ENCODE peak calls at places on chromosomes 13 and 19, in four cellular contexts. Y is astrocyte, O is HFFc6, E is RWPE1. P is an unnamed sample.

GRCh38 chr19:32976223-32976805 is 4.3 kb downstream of the FAAP24 start:
- DNase-seq in Y (peak), O (peak), E (peak), P (peak)

GRCh38 chr19:31332096-31332495 is 17.1 kb downstream of the TSHZ3 start:
- DNase-seq in Y (peak), O (no peak), E (no peak), P (no peak)

GRCh38 chr19:57850553-57851017 is 926 bp downstream of the ZNF587 start:
- DNase-seq in Y (peak), O (peak), E (peak), P (peak)

GRCh38 chr19:47433121-47433520 is 13.8 kb upstream of the MEIS3 start:
- DNase-seq in Y (no peak), O (peak), E (no peak), P (no peak)

GRCh38 chr19:19900124-19900523 is 622 bp upstream of the ZNF93 start:
- DNase-seq in Y (peak), O (peak), E (no peak), P (no peak)

GRCh38 chr13:34349091-34349722 is 531.3 kb downstream of the RFC3 start:
- DNase-seq in Y (peak), O (peak), E (peak), P (peak)

GRCh38 chr13:60267498-60268202 is 103.9 kb upstream of the DIAPH3 start:
- DNase-seq in Y (peak), O (no peak), E (no peak), P (peak)

GRCh38 chr19:52170863-52171320 is 529 bp downstream of the ZNF836 start:
- DNase-seq in Y (no peak), O (no peak), E (peak), P (peak)

GRCh38 chr19:54208784-54209057 is 8.1 kb downstream of the RPS9 start:
- DNase-seq in Y (no peak), O (no peak), E (no peak), P (peak)

GRCh38 chr13:112883241-112883945 is 85.6 kb upstream of the MCF2L start:
- DNase-seq in Y (no peak), O (no peak), E (no peak), P (no peak)

GRCh38 chr13:94464771-94465170 is 14.7 kb downstream of the DCT start:
- DNase-seq in Y (no peak), O (no peak), E (no peak), P (no peak)

GRCh38 chr13:79767126-79767525 is 286.2 kb downstream of the NDFIP2 start:
- DNase-seq in Y (peak), O (no peak), E (no peak), P (no peak)

GRCh38 chr13:94674609-94675348 is 37.6 kb downstream of the SOX21 start:
- DNase-seq in Y (peak), O (peak), E (peak), P (peak)

GRCh38 chr19:21358768-21359451 is at the start of gene ZNF738:
- DNase-seq in Y (peak), O (peak), E (peak), P (peak)

GRCh38 chr13:93882086-93882651 is 597.3 kb downstream of the DCT start:
- DNase-seq in Y (peak), O (peak), E (no peak), P (peak)

GRCh38 chr13:51814825-51815650 is 11.1 kb upstream of the DHRS12 start:
- DNase-seq in Y (no peak), O (peak), E (peak), P (peak)

GRCh38 chr13:108915634-108916497 is 286.5 kb downstream of the MYO16 start:
- DNase-seq in Y (peak), O (peak), E (peak), P (peak)

GRCh38 chr19:55465460-55466245 is 1.1 kb upstream of the C19orf85 start:
- DNase-seq in Y (no peak), O (no peak), E (no peak), P (no peak)

GRCh38 chr19:2484178-2484937 is 8.4 kb downstream of the GADD45B start:
- DNase-seq in Y (no peak), O (no peak), E (no peak), P (peak)

GRCh38 chr13:23657056-23657455 is 86.8 kb downstream of the TNFRSF19 start:
- DNase-seq in Y (peak), O (no peak), E (no peak), P (no peak)

GRCh38 chr19:55831846-55832245 is at the start of gene NLRP11:
- DNase-seq in Y (no peak), O (no peak), E (no peak), P (no peak)

GRCh38 chr13:23715092-23715761 is 145.0 kb downstream of the TNFRSF19 start:
- DNase-seq in Y (no peak), O (no peak), E (no peak), P (no peak)

GRCh38 chr19:30236006-30236405 is 136.2 kb upstream of the ZNF536 start:
- DNase-seq in Y (no peak), O (no peak), E (no peak), P (no peak)

GRCh38 chr19:17872251-17873001 is 681 bp downstream of the SLC5A5 start:
- DNase-seq in Y (no peak), O (no peak), E (no peak), P (no peak)

GRCh38 chr13:87676254-87677042 is 5.3 kb downstream of the SLITRK5 start:
- DNase-seq in Y (no peak), O (no peak), E (no peak), P (no peak)

GRCh38 chr13:91369432-91369831 is 21.9 kb downstream of the MIR17HG start:
- DNase-seq in Y (peak), O (no peak), E (no peak), P (no peak)

GRCh38 chr13:28401303-28402056 is 93.4 kb downstream of the FLT1 start:
- DNase-seq in Y (peak), O (peak), E (no peak), P (peak)

GRCh38 chr19:58356236-58356970 is 3.1 kb upstream of the A1BG start:
- DNase-seq in Y (no peak), O (no peak), E (no peak), P (no peak)

GRCh38 chr13:30932481-30933333 is at the start of gene TEX26:
- DNase-seq in Y (peak), O (no peak), E (no peak), P (no peak)

GRCh38 chr19:47232422-47233211 is 1.6 kb upstream of the BBC3 start:
- DNase-seq in Y (peak), O (peak), E (peak), P (peak)

GRCh38 chr19:45467456-45468158 is at the start of gene FOSB:
- DNase-seq in Y (peak), O (peak), E (peak), P (peak)
- TF ChIP-seq CTCF in Y (no peak), O (peak), E (no peak), P (no peak)

GRCh38 chr13:47592256-47592655 is 408.8 kb downstream of the SUCLA2 start:
- DNase-seq in Y (no peak), O (no peak), E (no peak), P (no peak)

GRCh38 chr13:47588676-47589075 is 412.4 kb downstream of the SUCLA2 start:
- DNase-seq in Y (no peak), O (no peak), E (no peak), P (peak)
- TF ChIP-seq CTCF in Y (no peak), O (peak), E (no peak), P (no peak)

GRCh38 chr19:42022616-42023015 is 28.6 kb upstream of the ATP1A3 start:
- DNase-seq in Y (no peak), O (no peak), E (no peak), P (no peak)

GRCh38 chr19:42021185-42021584 is 27.2 kb upstream of the ATP1A3 start:
- DNase-seq in Y (no peak), O (no peak), E (no peak), P (no peak)

GRCh38 chr19:42023121-42023942 is 29.3 kb upstream of the ATP1A3 start:
- DNase-seq in Y (no peak), O (peak), E (no peak), P (peak)

GRCh38 chr19:42017040-42017439 is 23.0 kb upstream of the ATP1A3 start:
- DNase-seq in Y (no peak), O (no peak), E (no peak), P (no peak)

DNA sequence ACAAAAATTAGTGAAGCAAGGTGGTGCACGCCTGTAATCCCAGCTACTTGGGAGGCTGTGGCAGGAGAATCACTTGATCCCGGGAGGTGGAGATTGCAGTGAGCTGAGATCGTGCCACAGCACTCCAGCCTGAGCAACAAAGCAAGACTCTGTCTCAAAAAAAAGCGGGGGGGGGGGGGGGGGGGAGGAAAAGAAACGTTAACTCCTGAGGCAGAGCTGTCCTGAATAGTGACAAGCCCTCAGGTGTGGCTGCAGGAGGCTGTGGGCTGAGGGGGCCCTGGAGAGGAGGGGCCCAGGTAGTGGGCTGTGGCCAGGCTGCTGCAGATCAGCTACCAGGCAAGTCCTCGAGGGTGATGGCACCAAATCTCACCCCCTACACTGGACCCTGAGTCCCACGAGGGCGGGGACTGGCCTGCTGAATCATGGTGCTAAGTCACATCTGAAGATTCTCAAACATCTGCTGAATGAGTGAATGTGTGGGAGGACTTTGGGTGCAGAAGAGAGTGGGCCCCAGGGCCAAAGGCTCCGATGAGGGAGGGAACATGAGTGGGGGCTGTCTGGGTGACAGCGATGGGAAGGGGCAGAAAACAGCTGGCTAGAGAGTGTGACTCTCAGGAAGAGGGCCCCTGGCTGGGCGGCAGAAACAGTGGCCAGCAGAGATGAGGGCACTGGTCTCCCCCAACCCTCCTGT is 24.6 kb upstream of the ATP1A3 start:
- DNase-seq in Y (peak), O (peak), E (no peak), P (no peak)
- TF ChIP-seq CTCF in Y (no peak), O (no peak), E (no peak), P (no peak)

DNA sequence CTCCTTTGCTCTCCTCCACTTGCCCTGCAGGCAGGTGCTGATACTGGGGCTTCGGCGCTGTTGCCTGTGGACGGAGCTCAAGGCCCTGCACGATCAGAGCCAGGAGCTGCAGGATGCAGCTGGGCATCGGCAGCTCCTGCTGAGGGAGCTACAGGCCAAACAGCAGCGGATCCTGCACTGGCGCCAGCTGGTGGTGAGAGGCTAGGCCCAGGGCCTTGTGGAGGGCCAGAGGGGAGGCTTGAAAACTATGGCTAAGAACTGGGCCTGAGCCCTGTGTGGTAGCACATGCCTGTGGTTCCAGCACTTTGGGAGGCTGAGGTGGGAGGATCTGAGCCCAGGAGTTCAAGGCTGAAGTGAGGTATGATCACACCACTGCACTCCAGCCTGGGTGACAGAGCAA is 6.3 kb downstream of the HAUS5 start:
- DNase-seq in Y (no peak), O (no peak), E (no peak), P (no peak)
- TF ChIP-seq CTCF in Y (no peak), O (peak), E (no peak), P (no peak)

DNA sequence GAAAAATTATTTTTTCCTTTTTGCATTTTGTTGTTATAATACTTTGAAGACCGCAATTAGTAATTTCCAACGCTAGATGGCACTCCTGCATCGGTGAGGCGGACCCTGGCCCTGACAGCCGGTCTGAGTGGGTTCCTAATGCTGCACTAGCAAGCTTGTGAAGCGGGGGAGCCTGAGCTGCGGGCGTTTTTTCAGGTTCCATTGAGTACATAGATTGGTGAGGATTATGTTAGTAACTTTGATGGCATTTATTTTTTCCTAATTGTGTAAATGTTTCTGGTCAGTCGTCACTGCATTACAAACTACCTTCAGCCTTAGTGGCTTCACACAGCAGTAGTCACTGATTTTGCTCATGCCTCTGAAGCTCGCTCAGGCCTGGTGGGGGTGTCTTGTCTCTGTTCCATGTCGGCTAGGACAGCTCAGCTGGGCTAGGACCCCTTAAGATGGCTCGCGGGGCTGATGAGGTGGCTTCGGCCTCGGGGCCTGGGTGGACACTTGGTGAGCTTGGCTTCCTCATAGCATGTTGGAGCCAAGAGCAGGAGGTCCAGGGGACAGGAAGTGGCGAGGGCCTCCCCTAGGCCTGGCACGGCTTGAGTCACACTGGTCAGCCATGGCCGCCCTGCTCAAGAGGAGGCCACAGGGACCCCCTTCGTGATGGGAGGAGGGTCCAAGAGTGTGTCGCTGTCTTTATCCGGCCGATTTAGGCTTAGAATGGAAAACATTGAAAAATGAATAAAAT is 25.0 kb downstream of the ERCC5 start:
- DNase-seq in Y (peak), O (peak), E (peak), P (peak)
- TF ChIP-seq CTCF in Y (peak), O (peak), E (peak), P (peak)

DNA sequence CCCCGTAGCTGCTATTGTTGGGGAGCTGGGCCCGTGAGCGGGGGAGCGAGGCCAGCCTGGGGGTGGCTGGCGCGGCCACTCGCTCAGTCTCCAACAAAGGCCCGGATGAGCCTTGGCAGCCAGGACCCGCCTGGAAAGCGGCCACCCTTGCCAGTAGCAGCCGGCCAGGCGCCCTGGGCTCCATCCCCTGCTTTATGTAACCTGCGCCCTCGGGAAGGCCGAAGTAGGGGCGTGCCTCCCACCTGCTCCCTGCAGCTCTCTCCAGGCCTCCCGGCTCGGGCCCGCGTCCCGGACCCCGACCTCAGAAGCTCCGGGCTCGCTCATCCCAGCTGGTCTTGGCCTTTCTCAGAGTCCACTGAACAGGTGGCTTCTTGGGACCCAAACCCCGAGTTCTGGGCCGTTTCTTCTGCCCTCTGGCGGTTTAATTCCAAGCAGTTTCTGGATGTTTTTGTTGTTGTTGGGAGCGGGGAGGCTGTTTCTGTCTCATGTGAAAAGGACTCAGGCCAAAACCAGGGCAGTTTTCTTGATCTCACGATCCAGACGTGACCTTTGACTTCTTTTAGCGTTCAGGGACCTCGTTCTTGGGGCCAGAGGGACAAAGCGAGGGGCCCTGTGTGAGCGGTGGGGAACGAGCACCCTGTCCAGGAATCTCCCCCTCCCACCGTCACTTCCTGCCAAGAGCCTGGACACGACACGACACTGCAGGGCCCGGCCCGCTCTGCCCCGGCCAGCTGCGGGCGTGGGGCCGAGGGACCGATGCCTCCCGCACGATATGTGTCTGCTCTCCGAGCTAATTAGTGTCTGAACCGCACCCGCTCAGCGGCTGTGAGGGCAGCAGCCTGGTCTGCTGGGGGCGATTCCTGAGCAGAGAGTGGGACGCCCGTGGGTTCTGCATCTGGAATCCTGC is 1.3 kb downstream of the CDC34 start:
- DNase-seq in Y (peak), O (peak), E (peak), P (peak)
- TF ChIP-seq CTCF in Y (peak), O (peak), E (peak), P (peak)

GRCh38 chr19:23440791-23441190 is 45.5 kb upstream of the ZNF91 start:
- DNase-seq in Y (no peak), O (no peak), E (no peak), P (no peak)
- TF ChIP-seq CTCF in Y (peak), O (peak), E (peak), P (peak)

DNA sequence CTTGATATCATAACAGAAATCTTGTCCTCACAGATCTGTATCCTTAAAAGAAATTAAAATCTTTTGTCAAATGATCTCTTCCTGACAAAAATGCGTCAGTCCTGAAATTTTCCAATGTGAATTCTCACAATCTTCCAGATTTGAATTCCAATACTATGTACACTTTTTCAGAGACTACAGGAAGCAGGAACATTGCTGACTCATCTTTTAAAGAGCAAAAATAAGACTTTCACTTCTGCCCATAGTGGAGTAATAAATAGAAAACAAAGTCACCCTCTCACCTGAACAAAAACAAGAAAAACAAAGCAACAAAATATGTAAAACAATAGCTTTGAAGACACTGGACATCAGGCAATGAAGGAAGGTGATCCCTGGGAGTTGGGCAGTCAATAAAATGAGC is 167.0 kb upstream of the IPO5 start:
- DNase-seq in Y (no peak), O (no peak), E (no peak), P (peak)
- TF ChIP-seq CTCF in Y (no peak), O (no peak), E (no peak), P (no peak)

DNA sequence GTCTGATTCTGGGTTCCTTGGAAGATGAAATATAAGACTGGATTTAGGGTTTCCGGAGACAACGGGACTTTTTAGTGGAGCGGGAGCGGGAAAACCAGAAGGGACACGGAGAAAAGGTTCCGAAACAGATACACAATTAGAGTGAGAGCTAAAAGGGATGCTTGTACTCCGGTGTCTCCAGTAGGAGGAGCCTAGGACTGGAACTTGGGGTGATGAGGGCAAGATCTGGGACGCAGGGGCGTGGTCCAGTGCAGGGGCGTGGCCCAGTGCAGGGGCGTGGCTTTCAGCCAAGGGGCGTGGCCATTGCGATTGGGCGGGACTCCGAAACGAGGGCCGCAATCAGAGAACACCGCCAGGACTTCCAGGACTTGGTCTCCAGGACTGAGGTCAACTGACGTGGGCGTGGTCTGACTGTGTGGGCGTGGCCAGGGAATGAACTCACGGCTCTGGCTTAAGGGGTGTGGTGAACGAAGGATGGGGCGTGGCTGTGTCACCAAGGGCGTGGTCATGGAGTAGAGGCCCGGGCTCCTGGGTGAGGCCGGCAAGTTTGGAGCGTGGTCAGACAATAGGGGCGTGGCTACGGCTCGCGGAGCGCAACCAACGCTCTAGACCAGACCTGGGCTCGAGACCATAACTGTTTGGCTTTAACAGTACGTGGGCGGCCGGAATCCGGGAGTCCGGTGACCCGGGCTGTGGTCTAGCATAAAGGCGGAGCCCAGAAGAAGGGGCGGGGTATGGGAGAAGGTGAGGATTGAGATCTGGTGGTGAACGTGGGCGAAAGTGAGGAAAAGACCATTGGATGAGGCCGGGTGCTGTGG is at the start of gene DKKL1:
- DNase-seq in Y (peak), O (peak), E (peak), P (peak)
- TF ChIP-seq CTCF in Y (no peak), O (peak), E (peak), P (peak)